ENCODE peak calls at places on chromosome 20, in five cellular contexts. X, V, C, A and M are unnamed samples.

GRCh38 chr20:19460386-19460785 is 247.9 kb downstream of the SLC24A3 start:
- DNase-seq in X (no peak), V (no peak), C (no peak), A (no peak), M (no peak)

GRCh38 chr20:12721636-12722035 is 287.1 kb upstream of the SPTLC3 start:
- DNase-seq in X (no peak), V (no peak), C (no peak), A (no peak), M (no peak)

GRCh38 chr20:52269327-52269726 is 77.7 kb upstream of the ZFP64 start:
- DNase-seq in X (no peak), V (no peak), C (no peak), A (peak), M (no peak)

GRCh38 chr20:64103871-64104666 is 3.3 kb downstream of the NPBWR2 start:
- DNase-seq in X (no peak), V (no peak), C (no peak), A (no peak), M (no peak)

GRCh38 chr20:36402708-36403107 is 96.6 kb downstream of the DLGAP4 start:
- DNase-seq in X (no peak), V (no peak), C (no peak), A (no peak), M (no peak)

GRCh38 chr20:17854307-17854903 is 114.2 kb downstream of the SNX5 start:
- DNase-seq in X (no peak), V (peak), C (peak), A (peak), M (peak)

GRCh38 chr20:47438464-47439381 is 63.0 kb upstream of the NCOA3 start:
- DNase-seq in X (peak), V (no peak), C (peak), A (no peak), M (peak)

GRCh38 chr20:15654208-15654649 is 919.0 kb downstream of the KIF16B start:
- DNase-seq in X (peak), V (peak), C (peak), A (peak), M (peak)

GRCh38 chr20:52094693-52095092 is 96.9 kb downstream of the ZFP64 start:
- DNase-seq in X (no peak), V (no peak), C (no peak), A (no peak), M (no peak)

GRCh38 chr20:24611360-24612140 is 142.1 kb downstream of the SYNDIG1 start:
- DNase-seq in X (no peak), V (no peak), C (no peak), A (no peak), M (no peak)

GRCh38 chr20:54726687-54727086 is 251.3 kb downstream of the DOK5 start:
- DNase-seq in X (no peak), V (no peak), C (no peak), A (no peak), M (no peak)

GRCh38 chr20:31547017-31547675 is 32.9 kb downstream of the HM13 start:
- DNase-seq in X (peak), V (peak), C (peak), A (peak), M (peak)

GRCh38 chr20:60066438-60066823 is 108.2 kb downstream of the CDH26 start:
- DNase-seq in X (no peak), V (no peak), C (no peak), A (no peak), M (no peak)

GRCh38 chr20:47748851-47749250 is 36.4 kb downstream of the SULF2 start:
- DNase-seq in X (no peak), V (no peak), C (no peak), A (no peak), M (no peak)

GRCh38 chr20:44070139-44070900 is 116.7 kb downstream of the JPH2 start:
- DNase-seq in X (no peak), V (no peak), C (no peak), A (no peak), M (no peak)

GRCh38 chr20:43191946-43192847 is 2.5 kb upstream of the PTPRT start:
- DNase-seq in X (peak), V (peak), C (no peak), A (peak), M (peak)

GRCh38 chr20:13765299-13765698 is 19.4 kb downstream of the ESF1 start:
- DNase-seq in X (no peak), V (no peak), C (no peak), A (no peak), M (no peak)

GRCh38 chr20:13770141-13770540 is 14.6 kb downstream of the ESF1 start:
- DNase-seq in X (no peak), V (no peak), C (no peak), A (no peak), M (no peak)

DNA sequence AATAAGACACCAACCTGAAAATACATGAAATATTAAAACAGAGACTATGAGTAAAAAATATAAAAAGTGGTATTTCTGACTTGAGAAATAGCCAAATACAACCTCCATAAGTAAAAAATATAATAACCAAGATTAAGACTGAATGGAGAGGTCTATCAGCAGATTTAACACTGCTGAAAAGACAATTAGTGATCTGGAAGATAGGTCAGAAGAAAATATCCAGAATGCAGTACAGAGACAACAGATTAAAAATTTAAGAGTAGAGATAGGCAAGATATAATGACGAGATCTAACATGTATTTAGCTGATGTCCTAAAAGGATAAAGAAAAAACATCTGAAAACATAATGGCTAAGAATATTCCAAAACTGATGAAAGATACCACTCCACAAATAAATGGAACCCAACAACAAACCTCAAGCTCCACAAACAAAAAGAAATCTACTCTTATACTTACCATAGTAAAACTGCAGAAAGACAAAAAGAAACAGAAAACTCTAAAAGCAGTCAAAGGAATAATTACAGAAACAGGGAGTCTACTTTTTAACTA is 18.8 kb downstream of the ESF1 start:
- DNase-seq in X (no peak), V (no peak), C (no peak), A (no peak), M (no peak)
- TF ChIP-seq JUND in X (no peak), V (no peak), C (no peak), A (no peak), M (no peak)

GRCh38 chr20:58216334-58216733 is 12.1 kb downstream of the ANKRD60 start:
- DNase-seq in X (no peak), V (no peak), C (no peak), A (no peak), M (no peak)
- TF ChIP-seq JUND in X (no peak), V (no peak), C (no peak), A (no peak), M (no peak)

GRCh38 chr20:32737371-32738223 is 5.7 kb downstream of the COMMD7 start:
- DNase-seq in X (no peak), V (no peak), C (no peak), A (no peak), M (no peak)
- TF ChIP-seq JUND in X (no peak), V (no peak), C (no peak), A (no peak), M (no peak)

GRCh38 chr20:57222631-57222950 is 43.9 kb downstream of the BMP7 start:
- DNase-seq in X (no peak), V (no peak), C (no peak), A (no peak), M (no peak)
- TF ChIP-seq JUND in X (no peak), V (no peak), C (no peak), A (no peak), M (no peak)

DNA sequence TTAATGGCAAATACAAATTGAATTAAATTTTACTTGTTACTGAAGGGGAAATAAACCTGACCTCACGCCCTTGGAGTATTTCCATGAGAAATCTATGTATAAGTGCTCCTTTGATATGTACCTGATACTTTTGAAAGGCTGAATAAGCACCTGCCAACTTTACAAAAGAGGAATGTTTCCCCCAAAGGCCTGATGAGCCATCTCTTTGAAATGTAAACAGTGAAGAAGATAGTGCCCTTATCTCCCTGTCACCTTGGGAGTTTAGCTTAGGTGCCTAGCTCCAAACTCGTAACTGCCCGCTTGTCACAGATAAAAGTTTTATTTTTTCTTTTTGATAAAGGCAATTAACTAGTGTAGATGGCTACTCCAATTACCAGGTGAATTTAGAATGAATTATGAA is 1.1 kb upstream of the ZNF343 start:
- DNase-seq in X (no peak), V (peak), C (no peak), A (no peak), M (no peak)
- TF ChIP-seq JUND in X (peak), V (no peak), C (no peak), A (no peak), M (no peak)

GRCh38 chr20:11454966-11455799 is 462.5 kb upstream of the BTBD3 start:
- DNase-seq in X (no peak), V (no peak), C (peak), A (no peak), M (peak)

GRCh38 chr20:11452326-11452725 is 465.4 kb upstream of the BTBD3 start:
- DNase-seq in X (no peak), V (no peak), C (no peak), A (no peak), M (no peak)

GRCh38 chr20:11451793-11452291 is 465.9 kb upstream of the BTBD3 start:
- DNase-seq in X (no peak), V (no peak), C (peak), A (no peak), M (no peak)

GRCh38 chr20:11457476-11457875 is 460.2 kb upstream of the BTBD3 start:
- DNase-seq in X (no peak), V (no peak), C (no peak), A (no peak), M (no peak)

DNA sequence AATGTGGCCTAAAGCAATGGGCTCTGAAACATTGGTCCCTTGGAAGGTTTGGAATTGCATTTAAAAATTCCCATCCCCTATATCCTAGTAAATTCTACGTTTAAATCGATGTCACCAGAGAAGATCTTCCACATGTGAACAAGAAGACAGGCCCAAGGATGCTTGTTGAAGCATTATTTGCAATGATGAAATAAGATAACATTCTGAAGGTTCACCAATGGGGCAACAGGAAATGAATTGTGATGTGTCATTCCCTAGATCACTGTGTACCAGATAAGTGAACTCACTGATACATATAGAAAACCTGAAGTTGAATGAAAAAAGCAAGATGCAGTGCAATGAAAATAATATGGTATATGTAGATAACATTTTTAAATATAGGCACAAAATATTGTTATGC is 464.3 kb upstream of the BTBD3 start:
- DNase-seq in X (no peak), V (no peak), C (no peak), A (no peak), M (no peak)
- TF ChIP-seq JUND in X (no peak), V (no peak), C (peak), A (no peak), M (no peak)

GRCh38 chr20:22369100-22369499 is 215.3 kb downstream of the FOXA2 start:
- DNase-seq in X (no peak), V (no peak), C (no peak), A (no peak), M (no peak)
- TF ChIP-seq JUND in X (no peak), V (no peak), C (no peak), A (no peak), M (no peak)